ENCODE peak calls at places on chromosome 1, in nine cellular contexts. Z is GM23338; C is stimulated activated effector memory CD8-positive, alpha-beta T cell treated with anti-CD3 and anti-CD28 coated beads, Interleukin-12 subunit alpha, Interleukin-12 subunit beta, amount 100 ng/mL, for 72 hours; A is naive thymus-derived CD4-positive, alpha-beta T cell; J is left lung; X is Right ventricle myocardium inferior; G is heart left ventricle; R is activated naive CD4-positive, alpha-beta T cell treated with anti-CD3 and anti-CD28 coated beads, Interleukin-2, amount 50 U/mL, for 72 hours; P is A549. E is an unnamed sample.
A peak's percentile ranks its signal among the peaks of the same experiment; 100 is the strongest.

GRCh38 chr1:234578087-234578486 is 31.9 kb downstream of the IRF2BP2 start:
- ATAC-seq in A (no peak), C (no peak), R (no peak), P (no peak), X (no peak), J (no peak), G (no peak), Z (no peak), E (no peak)

GRCh38 chr1:40753142-40753882 is 30.3 kb upstream of the KCNQ4 start:
- ATAC-seq in C (peak; percentile 92), R (peak; percentile 97), A (no peak), G (no peak), P (no peak), Z (no peak), X (no peak), J (no peak), E (no peak)

GRCh38 chr1:100387209-100387608 is 34.9 kb downstream of the CDC14A start:
- ATAC-seq in G (no peak), P (no peak), X (no peak), J (peak; percentile 39), Z (no peak), R (no peak), A (no peak), C (no peak), E (peak; percentile 65)

GRCh38 chr1:7022058-7022457 is 236.8 kb downstream of the CAMTA1 start:
- ATAC-seq in A (no peak), C (no peak), X (no peak), J (no peak), G (no peak), P (no peak), Z (peak; percentile 72), R (no peak), E (no peak)

GRCh38 chr1:184633785-184634184 is 120.9 kb downstream of the EDEM3 start:
- ATAC-seq in P (peak; percentile 57), A (no peak), Z (no peak), G (peak; percentile 17), R (no peak), J (peak; percentile 82), X (no peak), C (no peak), E (no peak)

GRCh38 chr1:32464191-32464715 is 619 bp upstream of the ZBTB8B start:
- ATAC-seq in J (peak; percentile 58), G (peak; percentile 40), A (no peak), C (peak; percentile 51), P (peak; percentile 41), R (peak; percentile 35), X (no peak), Z (peak; percentile 15), E (peak; percentile 60)

GRCh38 chr1:52641307-52641706 is 8.3 kb downstream of the SHISAL2A start:
- ATAC-seq in C (no peak), A (no peak), P (no peak), R (no peak), Z (no peak), X (no peak), J (no peak), G (no peak), E (no peak)

GRCh38 chr1:2482588-2482987 is 6.5 kb downstream of the PLCH2 start:
- ATAC-seq in C (peak; percentile 4), A (no peak), R (no peak), G (no peak), J (no peak), X (no peak), Z (peak; percentile 33), P (peak; percentile 38), E (peak; percentile 7)

GRCh38 chr1:89670168-89670567 is 37.2 kb downstream of the LRRC8C start:
- ATAC-seq in G (peak; percentile 69), R (peak; percentile 70), J (peak; percentile 70), Z (no peak), A (peak; percentile 88), X (peak; percentile 48), C (peak; percentile 87), P (no peak), E (peak; percentile 64)

GRCh38 chr1:39573736-39574624 is 2.6 kb downstream of the PABPC4 start:
- ATAC-seq in X (peak; percentile 65), A (no peak), P (peak; percentile 19), R (no peak), Z (no peak), J (peak; percentile 17), C (no peak), G (peak; percentile 78), E (peak; percentile 62)